ENCODE peak calls at places on chromosomes 2 and 18, in four cellular contexts. One of them, this sample, is unnamed.

GRCh38 chr2:45859682-45860081 is 208.2 kb downstream of the PRKCE start:
- DNase-seq in stimulated activated CD4-positive, alpha-beta T cell treated with anti-CD3 and anti-CD28 coated beads, Interleukin-1b, Interleukin-23, amount 100 ng/mL, for 24 hours: no peak
- DNase-seq in HT1080: no peak
- DNase-seq in effector memory CD8-positive, alpha-beta T cell: no peak
- DNase-seq in this sample: no peak

GRCh38 chr2:200439981-200440380 is 69.9 kb downstream of the KCTD18 start:
- DNase-seq in HT1080: no peak
- DNase-seq in stimulated activated CD4-positive, alpha-beta T cell treated with anti-CD3 and anti-CD28 coated beads, Interleukin-1b, Interleukin-23, amount 100 ng/mL, for 24 hours: no peak
- DNase-seq in effector memory CD8-positive, alpha-beta T cell: no peak
- DNase-seq in this sample: no peak

GRCh38 chr2:10282621-10283105 is 20.0 kb upstream of the HPCAL1 start:
- DNase-seq in HT1080: no peak
- DNase-seq in effector memory CD8-positive, alpha-beta T cell: no peak
- DNase-seq in stimulated activated CD4-positive, alpha-beta T cell treated with anti-CD3 and anti-CD28 coated beads, Interleukin-1b, Interleukin-23, amount 100 ng/mL, for 24 hours: no peak
- DNase-seq in this sample: no peak

GRCh38 chr2:19786408-19787058 is 115.2 kb downstream of the TTC32 start:
- DNase-seq in HT1080: peak
- DNase-seq in stimulated activated CD4-positive, alpha-beta T cell treated with anti-CD3 and anti-CD28 coated beads, Interleukin-1b, Interleukin-23, amount 100 ng/mL, for 24 hours: no peak
- DNase-seq in effector memory CD8-positive, alpha-beta T cell: no peak
- DNase-seq in this sample: no peak

GRCh38 chr2:215727507-215728503 is 285.5 kb downstream of the MREG start:
- DNase-seq in stimulated activated CD4-positive, alpha-beta T cell treated with anti-CD3 and anti-CD28 coated beads, Interleukin-1b, Interleukin-23, amount 100 ng/mL, for 24 hours: no peak
- DNase-seq in effector memory CD8-positive, alpha-beta T cell: no peak
- DNase-seq in HT1080: peak
- DNase-seq in this sample: no peak

GRCh38 chr2:195830968-195831810 is 174.2 kb downstream of the SLC39A10 start:
- DNase-seq in HT1080: no peak
- DNase-seq in stimulated activated CD4-positive, alpha-beta T cell treated with anti-CD3 and anti-CD28 coated beads, Interleukin-1b, Interleukin-23, amount 100 ng/mL, for 24 hours: no peak
- DNase-seq in effector memory CD8-positive, alpha-beta T cell: no peak
- DNase-seq in this sample: no peak

GRCh38 chr2:173858297-173858731 is 106.9 kb downstream of the SP3 start:
- DNase-seq in HT1080: no peak
- DNase-seq in stimulated activated CD4-positive, alpha-beta T cell treated with anti-CD3 and anti-CD28 coated beads, Interleukin-1b, Interleukin-23, amount 100 ng/mL, for 24 hours: no peak
- DNase-seq in effector memory CD8-positive, alpha-beta T cell: no peak
- DNase-seq in this sample: no peak

GRCh38 chr2:69046221-69046662 is 33.3 kb downstream of the ANTXR1 start:
- DNase-seq in HT1080: peak
- DNase-seq in effector memory CD8-positive, alpha-beta T cell: no peak
- DNase-seq in stimulated activated CD4-positive, alpha-beta T cell treated with anti-CD3 and anti-CD28 coated beads, Interleukin-1b, Interleukin-23, amount 100 ng/mL, for 24 hours: no peak
- DNase-seq in this sample: no peak

GRCh38 chr2:68993660-68994059 is 19.2 kb downstream of the GKN1 start:
- DNase-seq in stimulated activated CD4-positive, alpha-beta T cell treated with anti-CD3 and anti-CD28 coated beads, Interleukin-1b, Interleukin-23, amount 100 ng/mL, for 24 hours: no peak
- DNase-seq in effector memory CD8-positive, alpha-beta T cell: no peak
- DNase-seq in HT1080: no peak
- DNase-seq in this sample: no peak

GRCh38 chr2:141582213-141582612 is 548.6 kb downstream of the LRP1B start:
- DNase-seq in HT1080: no peak
- DNase-seq in effector memory CD8-positive, alpha-beta T cell: no peak
- DNase-seq in stimulated activated CD4-positive, alpha-beta T cell treated with anti-CD3 and anti-CD28 coated beads, Interleukin-1b, Interleukin-23, amount 100 ng/mL, for 24 hours: no peak
- DNase-seq in this sample: no peak

GRCh38 chr2:42105330-42106256 is 57.8 kb downstream of the PKDCC start:
- DNase-seq in HT1080: peak
- DNase-seq in stimulated activated CD4-positive, alpha-beta T cell treated with anti-CD3 and anti-CD28 coated beads, Interleukin-1b, Interleukin-23, amount 100 ng/mL, for 24 hours: no peak
- DNase-seq in effector memory CD8-positive, alpha-beta T cell: peak
- DNase-seq in this sample: peak

GRCh38 chr2:128268611-128269357 is 49.9 kb downstream of the HS6ST1 start:
- DNase-seq in HT1080: no peak
- DNase-seq in effector memory CD8-positive, alpha-beta T cell: no peak
- DNase-seq in stimulated activated CD4-positive, alpha-beta T cell treated with anti-CD3 and anti-CD28 coated beads, Interleukin-1b, Interleukin-23, amount 100 ng/mL, for 24 hours: no peak
- DNase-seq in this sample: no peak

GRCh38 chr2:234032301-234032856 is 18.1 kb upstream of the SPP2 start:
- DNase-seq in HT1080: peak
- DNase-seq in effector memory CD8-positive, alpha-beta T cell: peak
- DNase-seq in stimulated activated CD4-positive, alpha-beta T cell treated with anti-CD3 and anti-CD28 coated beads, Interleukin-1b, Interleukin-23, amount 100 ng/mL, for 24 hours: no peak
- DNase-seq in this sample: peak

GRCh38 chr2:58834404-58834803 is 593.3 kb upstream of the FANCL start:
- DNase-seq in effector memory CD8-positive, alpha-beta T cell: no peak
- DNase-seq in stimulated activated CD4-positive, alpha-beta T cell treated with anti-CD3 and anti-CD28 coated beads, Interleukin-1b, Interleukin-23, amount 100 ng/mL, for 24 hours: no peak
- DNase-seq in HT1080: peak
- DNase-seq in this sample: no peak

GRCh38 chr2:27638023-27638637 is 9.3 kb downstream of the GPN1 start:
- DNase-seq in effector memory CD8-positive, alpha-beta T cell: no peak
- DNase-seq in stimulated activated CD4-positive, alpha-beta T cell treated with anti-CD3 and anti-CD28 coated beads, Interleukin-1b, Interleukin-23, amount 100 ng/mL, for 24 hours: no peak
- DNase-seq in HT1080: peak
- DNase-seq in this sample: no peak

GRCh38 chr2:73588177-73588576 is 54.0 kb downstream of the NAT8 start:
- DNase-seq in HT1080: no peak
- DNase-seq in stimulated activated CD4-positive, alpha-beta T cell treated with anti-CD3 and anti-CD28 coated beads, Interleukin-1b, Interleukin-23, amount 100 ng/mL, for 24 hours: no peak
- DNase-seq in effector memory CD8-positive, alpha-beta T cell: no peak
- DNase-seq in this sample: no peak

GRCh38 chr18:12880532-12880892 is 3.5 kb downstream of the PTPN2 start:
- DNase-seq in stimulated activated CD4-positive, alpha-beta T cell treated with anti-CD3 and anti-CD28 coated beads, Interleukin-1b, Interleukin-23, amount 100 ng/mL, for 24 hours: no peak
- DNase-seq in effector memory CD8-positive, alpha-beta T cell: no peak
- DNase-seq in HT1080: no peak
- DNase-seq in this sample: no peak

This sample was measured in central memory CD4-positive, alpha-beta T cell.